ENCODE peak calls at places on chromosomes 11 and 22, in seven cellular contexts. J is IMR-90, H is astrocyte, N is H1, R is neural progenitor cell, Y is fibroblast of lung, V is GM23338. C is an unnamed sample.
A peak's percentile ranks its signal among the peaks of the same experiment; 100 is the strongest.

GRCh38 chr22:20316844-20317401 is 2.9 kb downstream of the DGCR6L start:
- DNase-seq in N (no peak), R (peak; percentile 1), Y (no peak), V (no peak), H (no peak), J (no peak), C (no peak)

GRCh38 chr22:35850831-35851230 is 133.2 kb downstream of the APOL5 start:
- DNase-seq in V (no peak), N (no peak), Y (no peak), J (no peak), R (no peak), H (no peak), C (no peak)

GRCh38 chr11:12539570-12539969 is 134.7 kb upstream of the TEAD1 start:
- DNase-seq in N (no peak), J (peak; percentile 99), R (no peak), Y (peak; percentile 97), V (no peak), H (peak; percentile 91), C (peak; percentile 93)

GRCh38 chr11:46106530-46107407 is 14.5 kb downstream of the PHF21A start:
- DNase-seq in R (peak; percentile 41), N (no peak), H (no peak), J (no peak), Y (peak; percentile 50), V (peak; percentile 51), C (no peak)

GRCh38 chr22:29040385-29041275 is 21.0 kb downstream of the C22orf31 start:
- DNase-seq in Y (peak; percentile 93), N (no peak), H (peak; percentile 80), J (peak; percentile 93), R (peak; percentile 82), V (peak; percentile 88), C (peak; percentile 63)

GRCh38 chr22:30304495-30305244 is 15.4 kb upstream of the CASTOR1 start:
- DNase-seq in H (peak; percentile 33), J (no peak), V (no peak), N (no peak), Y (no peak), R (no peak), C (peak; percentile 88)

GRCh38 chr22:30290679-30291333 is 1.5 kb upstream of the CASTOR1 start:
- DNase-seq in V (peak; percentile 41), N (no peak), H (peak; percentile 38), Y (peak; percentile 69), R (peak; percentile 48), J (peak; percentile 48), C (peak; percentile 77)

GRCh38 chr11:119912214-119912613 is 183.2 kb upstream of the NECTIN1 start:
- DNase-seq in N (no peak), J (no peak), H (no peak), Y (no peak), R (no peak), V (no peak), C (no peak)

GRCh38 chr11:78030429-78031325 is 7.6 kb upstream of the KCTD14 start:
- DNase-seq in Y (peak; percentile 78), H (peak; percentile 54), N (no peak), V (peak; percentile 27), R (peak; percentile 63), J (peak; percentile 50), C (peak; percentile 40)

GRCh38 chr11:78033040-78033439 is 10.0 kb upstream of the KCTD14 start:
- DNase-seq in J (no peak), Y (no peak), R (no peak), H (no peak), V (no peak), N (no peak), C (no peak)

GRCh38 chr11:78032090-78032489 is 9.0 kb upstream of the KCTD14 start:
- DNase-seq in N (no peak), Y (no peak), R (no peak), H (no peak), J (no peak), V (no peak), C (no peak)

GRCh38 chr11:78034623-78035022 is 11.5 kb upstream of the KCTD14 start:
- DNase-seq in J (no peak), V (peak; percentile 51), H (no peak), N (no peak), Y (no peak), R (no peak), C (no peak)

DNA sequence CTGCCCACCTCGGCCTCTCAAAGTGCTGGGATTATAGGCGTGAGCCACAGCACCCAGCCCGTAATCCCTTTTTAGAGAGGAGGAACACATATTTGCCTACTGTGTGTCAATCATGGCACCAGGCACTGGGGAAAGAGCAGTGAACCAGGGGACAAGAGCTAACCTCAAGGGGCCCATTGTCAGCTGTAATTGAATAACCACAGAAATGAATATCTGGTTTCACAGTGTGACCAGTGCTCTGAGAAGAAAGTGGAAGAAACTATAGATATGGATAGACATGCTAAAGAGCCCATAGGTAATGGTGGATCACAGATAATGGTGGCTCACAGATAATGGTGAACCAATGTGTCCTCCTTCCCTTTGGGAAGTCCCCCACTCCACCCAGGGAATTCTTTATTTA is 8.6 kb upstream of the KCTD14 start:
- DNase-seq in R (no peak), V (no peak), N (no peak), Y (no peak), H (no peak), J (no peak), C (no peak)
- H2AFZ ChIP-seq in R (no peak overlapping the region), V (no peak overlapping the region), N (no peak overlapping the region), Y (no peak overlapping the region), H (no peak overlapping the region), J (no peak overlapping the region), C (peak overlapping the region; percentile 35)

DNA sequence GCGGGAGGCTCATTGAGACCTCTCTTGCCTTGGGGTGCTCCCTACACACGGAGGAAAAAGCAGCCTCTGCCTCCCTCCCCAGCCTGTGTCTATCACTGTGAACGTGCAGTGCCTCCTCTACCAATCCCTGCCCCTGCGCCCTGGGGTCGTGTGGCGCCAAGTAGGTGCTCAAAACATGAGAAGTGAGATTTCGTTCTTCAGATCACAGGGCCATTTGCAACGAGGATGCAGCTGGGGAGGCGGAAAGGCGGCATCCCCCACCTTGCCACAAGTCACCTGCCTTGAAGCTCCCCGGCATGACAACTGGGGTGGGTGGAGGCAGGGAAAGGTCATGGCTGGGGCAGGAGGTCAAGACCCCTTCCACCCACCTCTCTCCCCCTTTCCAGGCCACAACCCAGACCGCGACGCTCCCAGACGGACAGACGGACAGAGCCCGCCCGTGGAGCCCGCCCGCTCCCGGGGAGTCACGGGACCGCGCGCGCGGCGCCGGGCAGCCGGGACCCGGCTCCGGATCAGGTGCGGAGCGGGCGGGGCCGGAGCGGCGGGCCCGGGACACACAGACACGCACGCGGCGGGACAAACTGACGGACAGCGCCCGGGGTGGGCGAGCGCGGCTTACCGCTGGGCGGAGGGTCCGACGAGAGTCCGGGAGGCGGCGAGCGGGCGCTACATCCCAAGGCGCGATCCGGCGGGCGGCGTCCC is 487 bp downstream of the KCNJ4 start:
- DNase-seq in Y (no peak), V (no peak), J (no peak), N (no peak), R (peak; percentile 62), H (no peak), C (no peak)
- H3K4me3 ChIP-seq in Y (no peak overlapping the region), V (peak overlapping the region; percentile 61), J (peak overlapping the region; percentile 8), N (peak overlapping the region; percentile 34), R (peak overlapping the region; percentile 59), H (no peak overlapping the region), C (peak overlapping the region; percentile 26)

GRCh38 chr22:25403752-25404471 is 160.6 kb upstream of the GRK3 start:
- DNase-seq in V (peak; percentile 75), J (peak; percentile 41), N (no peak), Y (peak; percentile 59), H (peak; percentile 22), R (peak; percentile 62), C (peak; percentile 21)
- H2AFZ ChIP-seq in V (peak overlapping the region; percentile 20), J (peak overlapping the region; percentile 97), N (no peak overlapping the region), Y (peak overlapping the region; percentile 28), H (no peak overlapping the region), R (peak overlapping the region; percentile 22), C (peak overlapping the region; percentile 86)

GRCh38 chr11:128727811-128728431 is 34.0 kb downstream of the FLI1 start:
- DNase-seq in V (no peak), R (no peak), J (no peak), H (no peak), Y (no peak), N (no peak), C (no peak)

GRCh38 chr11:128726464-128727139 is 32.7 kb downstream of the FLI1 start:
- DNase-seq in N (no peak), V (no peak), J (no peak), Y (no peak), R (no peak), H (no peak), C (no peak)

GRCh38 chr11:128725630-128726461 is 32.0 kb downstream of the FLI1 start:
- DNase-seq in J (peak; percentile 59), R (no peak), Y (peak; percentile 41), V (no peak), N (no peak), H (peak; percentile 33), C (peak; percentile 68)

GRCh38 chr11:128727320-128727719 is 33.4 kb downstream of the FLI1 start:
- DNase-seq in V (no peak), Y (no peak), J (no peak), N (no peak), H (no peak), R (no peak), C (no peak)

DNA sequence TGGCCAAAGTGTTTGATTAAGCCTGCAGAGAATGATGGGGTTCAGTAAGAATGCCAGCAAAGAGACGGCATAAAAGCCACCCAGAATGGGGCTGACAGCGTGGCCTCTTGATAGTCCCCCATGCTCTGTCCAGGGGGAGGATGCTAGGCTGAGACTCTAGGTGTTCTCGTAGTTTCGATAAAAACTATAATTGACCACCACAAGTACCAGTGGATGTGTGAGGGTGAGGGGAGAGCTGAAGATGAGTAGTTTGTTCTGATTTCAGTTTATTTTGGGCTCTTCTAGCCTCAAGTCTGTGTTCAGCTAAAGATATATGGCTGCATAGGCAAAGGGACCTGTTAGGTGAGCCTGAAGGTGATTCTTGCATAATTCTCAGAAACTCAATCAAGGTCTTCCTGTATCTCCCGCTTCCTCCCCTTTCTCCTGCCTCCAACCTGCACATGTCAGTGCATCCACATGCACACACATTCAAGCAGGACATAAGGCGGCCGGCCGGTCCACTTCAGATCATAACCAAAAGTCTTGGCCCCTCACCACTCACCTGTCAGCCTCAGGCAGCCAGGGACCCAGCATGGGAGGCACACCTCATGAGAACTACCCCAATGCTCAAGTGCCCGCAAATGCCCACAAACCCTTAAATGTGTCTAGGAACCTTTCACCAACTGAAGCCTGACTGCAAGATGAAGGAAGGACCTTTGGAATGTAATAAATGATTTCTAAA is 31.2 kb downstream of the FLI1 start:
- DNase-seq in J (no peak), N (no peak), V (no peak), H (no peak), Y (no peak), R (no peak), C (no peak)
- H3K4me3 ChIP-seq in J (no peak overlapping the region), N (no peak overlapping the region), V (no peak overlapping the region), H (no peak overlapping the region), Y (no peak overlapping the region), R (no peak overlapping the region), C (no peak overlapping the region)

GRCh38 chr11:128548655-128549255 is 38.6 kb downstream of the ETS1 start:
- DNase-seq in N (no peak), R (peak; percentile 71), J (peak; percentile 32), Y (peak; percentile 80), H (no peak), V (peak; percentile 60), C (no peak)
- H2AFZ ChIP-seq in N (no peak overlapping the region), R (peak overlapping the region; percentile 8), J (peak overlapping the region; percentile 86), Y (no peak overlapping the region), H (peak overlapping the region; percentile 80), V (no peak overlapping the region), C (peak overlapping the region; percentile 88)